ENCODE peak calls at places on chromosomes 12 and 14, in four cellular contexts. V is COR-L47, N is Caki2, F is psoas muscle. X is an unnamed sample.

GRCh38 chr12:10720974-10721565 is 2.1 kb downstream of the YBX3 start:
- DNase-seq in V (no peak), N (no peak), F (no peak), X (no peak)

GRCh38 chr12:69988601-69989194 is 163.7 kb downstream of the MYRFL start:
- DNase-seq in V (no peak), N (no peak), F (no peak), X (no peak)

GRCh38 chr14:76876076-76876475 is 49.9 kb downstream of the LRRC74A start:
- DNase-seq in V (peak), N (peak), F (no peak), X (peak)

GRCh38 chr12:109999983-110000505 is 814 bp downstream of the ANKRD13A start:
- DNase-seq in V (no peak), N (no peak), F (no peak), X (peak)

GRCh38 chr12:103884316-103884715 is 43.3 kb upstream of the NT5DC3 start:
- DNase-seq in V (peak), N (no peak), F (no peak), X (peak)

GRCh38 chr12:53765891-53766290 is 14.1 kb upstream of the CISTR start:
- DNase-seq in V (no peak), N (no peak), F (no peak), X (no peak)

GRCh38 chr12:103840399-103840880 is 594 bp downstream of the NT5DC3 start:
- DNase-seq in V (no peak), N (no peak), F (peak), X (no peak)

GRCh38 chr14:61585598-61586538 is 109.4 kb upstream of the HIF1A start:
- DNase-seq in V (no peak), N (no peak), F (peak), X (no peak)

GRCh38 chr12:114692558-114693531 is 8.9 kb upstream of the TBX3 start:
- DNase-seq in V (no peak), N (no peak), F (peak), X (peak)

GRCh38 chr12:25623816-25624215 is 70.7 kb upstream of the LMNTD1 start:
- DNase-seq in V (no peak), N (no peak), F (no peak), X (no peak)

GRCh38 chr14:28375295-28375694 is 391.3 kb upstream of the FOXG1 start:
- DNase-seq in V (peak), N (no peak), F (no peak), X (no peak)

GRCh38 chr12:56635539-56636117 is 5.5 kb upstream of the BAZ2A start:
- DNase-seq in V (no peak), N (no peak), F (no peak), X (no peak)

GRCh38 chr12:77578471-77579262 is 252.0 kb upstream of the NAV3 start:
- DNase-seq in V (no peak), N (no peak), F (no peak), X (no peak)

GRCh38 chr14:103386632-103387329 is 1.6 kb downstream of the MARK3 start:
- DNase-seq in V (no peak), N (no peak), F (no peak), X (no peak)

GRCh38 chr12:57454566-57455373 is at the start of gene INHBE:
- DNase-seq in V (peak), N (peak), F (peak), X (peak)

X was measured in retina.